ENCODE peak calls at places on chromosome 5, in four cellular contexts. H, D, F and W are unnamed samples. For H3K4me1, the result is how much of the 10 kb centered on the place peaks cover.

GRCh38 chr5:107893642-107894041 is 222.9 kb upstream of the EFNA5 start:
- DNase-seq in F (no peak), D (no peak), H (no peak), W (no peak)

GRCh38 chr5:56670916-56671315 is 144.4 kb upstream of the MAP3K1 start:
- DNase-seq in H (no peak), D (no peak), F (no peak), W (no peak)

GRCh38 chr5:90844931-90845330 is 286.3 kb downstream of the ADGRV1 start:
- DNase-seq in F (no peak), D (no peak), H (no peak), W (no peak)

GRCh38 chr5:322281-322941 is 897 bp downstream of the AHRR start:
- DNase-seq in F (no peak), D (no peak), H (no peak), W (peak)

GRCh38 chr5:83925321-83925877 is 204.7 kb upstream of the HAPLN1 start:
- DNase-seq in F (no peak), D (no peak), H (no peak), W (no peak)

GRCh38 chr5:179858241-179858585 is 404 bp downstream of the MRNIP start:
- DNase-seq in H (no peak), F (no peak), D (no peak), W (no peak)

GRCh38 chr5:138974227-138975063 is 99.3 kb upstream of the LRRTM2 start:
- DNase-seq in F (no peak), D (no peak), H (peak), W (no peak)

GRCh38 chr5:178324481-178325310 is 92.1 kb upstream of the PHYKPL start:
- DNase-seq in D (no peak), H (no peak), F (no peak), W (no peak)

GRCh38 chr5:167820266-167820988 is 471.0 kb upstream of the WWC1 start:
- DNase-seq in F (no peak), D (no peak), H (no peak), W (no peak)

GRCh38 chr5:674630-675011 is 18.5 kb downstream of the TPPP start:
- DNase-seq in D (no peak), H (no peak), F (no peak), W (peak)

GRCh38 chr5:1763548-1763911 is 36.1 kb downstream of the MRPL36 start:
- DNase-seq in F (no peak), H (no peak), D (no peak), W (peak)

GRCh38 chr5:140840978-140841962 is at the start of gene PCDHA8:
- DNase-seq in D (no peak), F (no peak), H (no peak), W (no peak)

GRCh38 chr5:79035237-79035636 is 34.2 kb downstream of the DMGDH start:
- DNase-seq in H (no peak), D (no peak), F (no peak), W (no peak)

GRCh38 chr5:122473138-122473843 is 161.3 kb downstream of the SNCAIP start:
- DNase-seq in D (no peak), H (no peak), F (no peak), W (no peak)

GRCh38 chr5:40983781-40984180 is 74.5 kb downstream of the C7 start:
- DNase-seq in D (no peak), F (no peak), H (no peak), W (no peak)

GRCh38 chr5:56350595-56351170 is 117.6 kb upstream of the ANKRD55 start:
- DNase-seq in D (no peak), F (no peak), H (peak), W (peak)

GRCh38 chr5:145463634-145464033 is 371.5 kb downstream of the PRELID2 start:
- DNase-seq in H (no peak), F (no peak), D (no peak), W (no peak)

GRCh38 chr5:43802651-43803050 is 199.7 kb downstream of the NNT start:
- DNase-seq in F (no peak), H (no peak), D (no peak), W (no peak)

GRCh38 chr5:54637654-54638053 is 120.1 kb downstream of the SNX18 start:
- DNase-seq in F (no peak), D (no peak), H (no peak), W (no peak)

GRCh38 chr5:150589791-150590601 is 50.5 kb upstream of the SYNPO start:
- DNase-seq in H (peak), D (no peak), F (peak), W (peak)

GRCh38 chr5:139955616-139956283 is 87.3 kb downstream of the NRG2 start:
- DNase-seq in D (no peak), F (no peak), H (no peak), W (no peak)

GRCh38 chr5:75340714-75341478 is 3.9 kb downstream of the HMGCR start:
- DNase-seq in D (no peak), F (no peak), H (no peak), W (no peak)

GRCh38 chr5:129363991-129364390 is 96.1 kb upstream of the ADAMTS19 start:
- DNase-seq in D (no peak), F (no peak), H (no peak), W (no peak)

GRCh38 chr5:143311428-143311827 is 92.1 kb downstream of the NR3C1 start:
- DNase-seq in F (no peak), H (no peak), D (no peak), W (no peak)

GRCh38 chr5:72268753-72269410 is 51.2 kb downstream of the MRPS27 start:
- DNase-seq in F (no peak), H (peak), D (no peak), W (no peak)

DNA sequence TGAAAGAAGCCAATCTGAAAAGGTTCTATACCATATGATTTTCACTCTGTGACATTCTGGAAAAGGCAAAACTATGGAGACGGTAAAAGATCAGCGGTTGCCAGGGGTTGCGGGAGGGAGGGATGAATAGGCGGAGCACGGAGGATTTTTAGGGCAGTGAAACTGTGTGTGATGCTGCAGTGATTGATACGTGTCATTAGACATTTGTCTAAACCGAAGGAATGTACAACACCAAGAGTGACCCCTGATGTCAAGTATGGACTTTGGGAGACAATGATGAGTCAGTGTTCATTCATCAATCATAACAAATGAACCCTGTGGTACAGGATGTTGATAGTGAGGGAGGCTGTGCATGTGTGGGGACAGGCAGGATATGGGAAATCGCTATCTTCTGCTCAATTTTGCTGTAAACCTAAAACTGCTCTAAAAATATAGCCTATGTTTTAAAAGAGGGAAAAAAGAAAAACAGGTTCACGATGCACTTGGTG is 34.4 kb downstream of the ERGIC1 start:
- DNase-seq in F (no peak), D (no peak), H (no peak), W (no peak)
- H3K4me1 ChIP-seq in F (under half), D (under half), H (half or more), W (half or more)

DNA sequence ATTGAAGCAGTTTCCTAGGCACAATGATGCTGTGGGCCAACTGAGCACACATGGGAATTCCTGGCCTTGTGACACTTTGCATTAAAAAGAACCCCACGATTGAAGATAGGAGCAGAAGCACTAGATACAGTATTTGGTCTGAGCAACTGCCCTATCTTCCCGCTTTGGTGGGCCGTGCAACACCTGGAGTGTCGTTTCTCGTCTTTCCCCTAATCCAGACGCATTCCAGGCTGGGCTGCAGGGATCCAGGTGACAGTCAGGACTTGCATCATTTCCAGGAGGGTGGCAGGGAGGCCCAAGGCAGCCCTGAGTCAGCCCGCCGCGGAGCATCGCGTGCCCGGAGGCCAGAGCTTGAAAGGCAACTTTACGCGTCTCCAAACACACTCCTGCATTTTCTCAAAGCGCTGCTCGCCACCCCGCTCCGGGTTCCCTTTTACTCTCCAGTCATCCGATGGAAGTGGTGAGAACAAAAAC is 719 bp upstream of the STC2 start:
- DNase-seq in F (no peak), H (no peak), D (no peak), W (no peak)
- H3K27ac ChIP-seq in F (no peak), H (no peak), D (peak), W (no peak)

GRCh38 chr5:53037141-53037859 is 48.1 kb downstream of the ITGA2 start:
- DNase-seq in H (no peak), D (no peak), F (no peak), W (no peak)

GRCh38 chr5:53032188-53032587 is 43.0 kb downstream of the ITGA2 start:
- DNase-seq in H (no peak), D (no peak), F (no peak), W (no peak)

GRCh38 chr5:53031695-53032096 is 42.5 kb downstream of the ITGA2 start:
- DNase-seq in H (no peak), D (no peak), F (no peak), W (no peak)

GRCh38 chr5:53035868-53036381 is 46.8 kb downstream of the ITGA2 start:
- DNase-seq in F (no peak), H (no peak), D (no peak), W (no peak)

GRCh38 chr5:53034832-53035231 is 45.7 kb downstream of the ITGA2 start:
- DNase-seq in F (no peak), D (no peak), H (no peak), W (no peak)
- H3K4me1 ChIP-seq in F (under half), D (under half), H (under half), W (half or more)

DNA sequence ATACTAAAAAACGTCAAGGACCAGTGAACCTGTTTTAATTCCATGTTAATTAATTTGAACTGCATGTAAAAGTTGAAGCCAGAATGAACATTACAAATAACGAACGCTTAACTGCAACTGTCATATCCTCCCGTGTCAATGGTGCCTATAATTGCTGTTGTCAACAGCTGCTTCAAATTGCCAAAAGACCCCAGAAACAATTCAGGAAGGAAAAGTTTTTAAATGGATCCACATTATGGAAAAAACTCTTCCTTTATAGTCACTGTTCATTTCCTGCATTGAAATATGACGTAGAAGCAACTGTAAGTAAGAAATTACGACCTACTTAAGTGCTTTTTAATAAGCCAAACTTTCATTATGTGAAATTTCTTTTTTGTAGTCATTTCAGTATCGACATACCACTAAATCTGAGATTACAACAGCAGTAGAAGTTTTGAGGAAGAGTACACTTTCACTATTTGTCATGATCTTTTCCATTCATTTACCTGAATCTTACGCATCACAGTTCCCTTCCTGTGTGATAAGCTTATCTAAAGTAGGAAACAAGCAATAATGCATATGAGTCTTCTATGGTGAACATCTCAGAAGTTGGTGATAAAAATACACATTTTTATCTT is 37.8 kb downstream of the MEF2C start:
- DNase-seq in D (no peak), H (no peak), F (no peak), W (no peak)
- H3K27ac ChIP-seq in D (no peak), H (no peak), F (no peak), W (no peak)

DNA sequence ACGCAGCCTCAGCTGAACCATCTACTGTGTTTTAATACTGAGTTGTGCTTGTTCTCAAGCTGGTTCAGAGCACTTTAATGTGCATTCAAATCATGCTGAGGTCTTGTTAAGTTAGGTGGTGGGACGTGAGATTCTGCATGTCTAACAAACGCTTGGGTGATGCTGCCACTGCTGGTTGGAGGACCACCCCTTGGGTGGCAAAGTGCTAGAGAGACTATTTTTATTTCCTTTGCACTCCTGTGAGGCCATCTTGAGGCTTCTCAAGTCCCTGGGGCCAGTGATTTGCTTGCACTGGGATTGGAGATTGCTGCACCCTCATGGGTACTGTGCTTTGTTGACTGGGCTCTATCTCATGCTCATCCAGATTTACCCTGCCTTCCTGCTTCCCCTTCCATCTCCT is 45.4 kb upstream of the SUB1 start:
- DNase-seq in F (no peak), D (no peak), H (no peak), W (no peak)
- H3K4me1 ChIP-seq in F (under half), D (under half), H (under half), W (under half)

GRCh38 chr5:166712447-166712846 is 1579.0 kb upstream of the WWC1 start:
- DNase-seq in H (no peak), F (no peak), D (no peak), W (no peak)
- H3K27ac ChIP-seq in H (no peak), F (no peak), D (no peak), W (no peak)